ENCODE peak calls at places on chromosomes 6 and 20, in six cellular contexts. A, P, S, N, Y and I are unnamed samples.
A peak's percentile ranks its signal among the peaks of the same experiment; 100 is the strongest.

GRCh38 chr6:13573669-13574110 is 711 bp upstream of the SIRT5 start:
- DNase-seq in A (no peak), P (peak; percentile 11), S (peak; percentile 20), N (peak; percentile 72), Y (peak; percentile 38), I (no peak)

GRCh38 chr20:787827-788226 is 19.5 kb upstream of the SLC52A3 start:
- DNase-seq in A (no peak), P (no peak), S (no peak), N (no peak), Y (no peak), I (no peak)

GRCh38 chr6:107082045-107082444 is 33.3 kb downstream of the BEND3 start:
- DNase-seq in A (no peak), P (no peak), S (no peak), N (peak; percentile 36), Y (no peak), I (no peak)

GRCh38 chr6:157648561-157648960 is 174.5 kb upstream of the SNX9 start:
- DNase-seq in A (no peak), P (no peak), S (no peak), N (no peak), Y (no peak), I (no peak)

GRCh38 chr6:146472918-146473317 is 70.7 kb upstream of the RAB32 start:
- DNase-seq in A (no peak), P (no peak), S (no peak), N (no peak), Y (no peak), I (no peak)

GRCh38 chr6:47292944-47293343 is 16.8 kb downstream of the TNFRSF21 start:
- DNase-seq in A (no peak), P (no peak), S (no peak), N (peak; percentile 46), Y (no peak), I (no peak)

GRCh38 chr6:168641455-168641854 is 200.5 kb downstream of the SMOC2 start:
- DNase-seq in A (no peak), P (no peak), S (peak; percentile 23), N (no peak), Y (no peak), I (no peak)

GRCh38 chr6:113819169-113819830 is 37.8 kb upstream of the MARCKS start:
- DNase-seq in A (no peak), P (no peak), S (no peak), N (no peak), Y (no peak), I (no peak)

GRCh38 chr20:8749986-8750385 is 318.9 kb upstream of the PLCB4 start:
- DNase-seq in A (no peak), P (no peak), S (no peak), N (peak; percentile 85), Y (no peak), I (no peak)

GRCh38 chr6:34982424-34982852 is 93.4 kb downstream of the ANKS1A start:
- DNase-seq in A (no peak), P (no peak), S (no peak), N (peak; percentile 34), Y (no peak), I (no peak)

GRCh38 chr20:25293507-25293906 is 45.6 kb downstream of the PYGB start:
- DNase-seq in A (peak; percentile 74), P (no peak), S (no peak), N (no peak), Y (no peak), I (no peak)

GRCh38 chr20:53208110-53208908 is 236.2 kb downstream of the TSHZ2 start:
- DNase-seq in A (no peak), P (no peak), S (peak; percentile 26), N (no peak), Y (no peak), I (no peak)

GRCh38 chr6:31576897-31577341 is 1.6 kb downstream of the TNF start:
- DNase-seq in A (no peak), P (no peak), S (no peak), N (no peak), Y (no peak), I (no peak)

GRCh38 chr6:97069363-97069762 is 144.8 kb downstream of the KLHL32 start:
- DNase-seq in A (no peak), P (no peak), S (no peak), N (no peak), Y (no peak), I (no peak)

GRCh38 chr6:135941275-135941674 is 89.8 kb downstream of the PDE7B start:
- DNase-seq in A (no peak), P (no peak), S (no peak), N (peak; percentile 63), Y (no peak), I (no peak)

GRCh38 chr20:3749689-3750639 is 17.5 kb downstream of the HSPA12B start:
- DNase-seq in A (no peak), P (no peak), S (peak; percentile 84), N (no peak), Y (peak; percentile 44), I (no peak)

GRCh38 chr6:118558811-118559217 is 10.7 kb downstream of the PLN start:
- DNase-seq in A (no peak), P (no peak), S (no peak), N (peak; percentile 41), Y (no peak), I (no peak)

GRCh38 chr6:163790296-163790840 is 375.9 kb downstream of the QKI start:
- DNase-seq in A (no peak), P (no peak), S (no peak), N (no peak), Y (no peak), I (no peak)

DNA sequence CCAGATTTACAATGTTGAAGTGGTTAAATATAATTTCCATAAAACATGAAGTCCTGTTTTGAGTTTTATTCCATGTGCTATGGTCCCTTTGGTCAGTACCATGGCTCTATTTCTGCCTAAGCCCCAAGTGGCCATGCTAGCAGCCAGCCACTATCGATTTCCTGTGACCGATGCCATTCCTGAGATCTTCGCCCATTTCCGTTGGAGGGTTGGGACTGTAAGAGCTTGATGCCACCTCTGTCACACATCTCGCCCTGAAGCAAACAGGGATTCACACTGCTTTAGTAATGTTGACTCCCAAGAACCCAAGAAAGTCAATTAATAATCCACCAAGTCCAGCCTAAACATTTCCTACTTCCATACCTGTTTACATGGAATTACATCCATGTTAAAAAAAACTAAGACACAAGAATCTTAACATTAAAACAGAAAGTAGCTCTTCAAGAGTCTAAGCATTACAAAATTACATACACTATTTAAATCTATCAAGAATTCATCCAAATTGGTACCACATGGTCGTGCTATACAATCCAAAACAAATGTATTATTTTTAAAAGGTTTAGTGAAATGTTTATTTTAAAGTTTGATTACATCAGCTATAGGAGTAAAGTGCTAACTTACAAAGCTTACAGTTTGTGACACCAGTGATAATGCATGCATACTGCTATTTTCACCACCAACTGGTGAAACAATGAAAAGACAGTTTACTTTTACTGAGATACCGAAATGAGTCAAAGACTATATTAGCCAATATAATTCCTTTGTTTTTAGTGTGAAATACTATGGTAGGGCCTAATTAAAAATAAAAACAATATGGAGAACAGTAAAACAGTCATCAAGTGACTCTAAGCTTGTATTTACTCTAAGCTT is 2.5 kb downstream of the RBM39 start:
- DNase-seq in A (no peak), P (no peak), S (no peak), N (peak; percentile 51), Y (no peak), I (no peak)
- TF ChIP-seq CTCF in A (no peak), P (no peak), S (no peak), N (no peak), Y (peak; percentile 57), I (peak; percentile 23)

GRCh38 chr6:109396319-109396718 is 14.1 kb upstream of the CD164 start:
- DNase-seq in A (no peak), P (no peak), S (no peak), N (no peak), Y (no peak), I (no peak)

GRCh38 chr6:109393882-109394281 is 11.6 kb upstream of the CD164 start:
- DNase-seq in A (no peak), P (no peak), S (no peak), N (peak; percentile 59), Y (no peak), I (no peak)

GRCh38 chr6:109397020-109397419 is 14.8 kb upstream of the CD164 start:
- DNase-seq in A (no peak), P (no peak), S (no peak), N (peak; percentile 52), Y (no peak), I (no peak)
- TF ChIP-seq CTCF in A (no peak), P (peak; percentile 17), S (no peak), N (peak; percentile 41), Y (no peak), I (peak; percentile 50)

GRCh38 chr6:71855406-71855805 is 30.9 kb upstream of the RIMS1 start:
- DNase-seq in A (no peak), P (no peak), S (no peak), N (no peak), Y (no peak), I (no peak)
- TF ChIP-seq CTCF in A (no peak), P (no peak), S (no peak), N (peak; percentile 25), Y (no peak), I (no peak)

DNA sequence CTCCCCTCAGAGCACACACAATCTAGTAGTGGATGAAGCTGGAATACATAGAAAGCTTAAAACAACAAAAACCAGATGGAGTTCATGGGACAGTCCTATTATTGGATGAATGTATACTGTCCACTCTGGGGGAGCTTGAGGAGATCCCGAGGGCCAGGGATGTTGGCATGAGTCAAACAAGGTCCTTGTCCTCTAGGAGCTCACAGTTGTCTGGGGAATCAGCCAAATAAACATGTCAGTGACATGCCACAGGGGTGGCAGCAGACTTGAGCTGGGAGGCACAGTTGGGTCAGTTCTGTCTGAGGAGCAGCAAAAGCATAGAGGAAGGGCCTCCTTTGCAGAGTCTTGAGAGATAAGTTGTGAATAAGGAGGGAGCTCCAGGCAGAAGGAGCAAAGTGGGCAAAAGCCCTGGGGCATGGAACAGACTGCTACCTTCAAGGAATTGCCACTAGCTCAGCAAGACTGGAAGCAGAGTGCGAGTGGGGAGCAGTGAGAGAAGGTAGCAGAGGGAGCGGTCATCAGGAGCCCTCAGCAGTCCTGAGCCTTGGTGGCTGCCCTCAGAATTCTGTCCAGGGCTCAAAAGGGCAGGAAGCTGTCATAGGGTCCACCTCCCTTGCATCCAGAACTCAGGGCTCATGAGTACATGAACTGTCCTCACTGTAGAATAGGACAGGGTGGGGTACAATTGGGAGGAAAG is 22.1 kb downstream of the L3MBTL1 start:
- DNase-seq in A (no peak), P (no peak), S (no peak), N (no peak), Y (no peak), I (no peak)
- TF ChIP-seq CTCF in A (no peak), P (no peak), S (no peak), N (no peak), Y (no peak), I (no peak)

DNA sequence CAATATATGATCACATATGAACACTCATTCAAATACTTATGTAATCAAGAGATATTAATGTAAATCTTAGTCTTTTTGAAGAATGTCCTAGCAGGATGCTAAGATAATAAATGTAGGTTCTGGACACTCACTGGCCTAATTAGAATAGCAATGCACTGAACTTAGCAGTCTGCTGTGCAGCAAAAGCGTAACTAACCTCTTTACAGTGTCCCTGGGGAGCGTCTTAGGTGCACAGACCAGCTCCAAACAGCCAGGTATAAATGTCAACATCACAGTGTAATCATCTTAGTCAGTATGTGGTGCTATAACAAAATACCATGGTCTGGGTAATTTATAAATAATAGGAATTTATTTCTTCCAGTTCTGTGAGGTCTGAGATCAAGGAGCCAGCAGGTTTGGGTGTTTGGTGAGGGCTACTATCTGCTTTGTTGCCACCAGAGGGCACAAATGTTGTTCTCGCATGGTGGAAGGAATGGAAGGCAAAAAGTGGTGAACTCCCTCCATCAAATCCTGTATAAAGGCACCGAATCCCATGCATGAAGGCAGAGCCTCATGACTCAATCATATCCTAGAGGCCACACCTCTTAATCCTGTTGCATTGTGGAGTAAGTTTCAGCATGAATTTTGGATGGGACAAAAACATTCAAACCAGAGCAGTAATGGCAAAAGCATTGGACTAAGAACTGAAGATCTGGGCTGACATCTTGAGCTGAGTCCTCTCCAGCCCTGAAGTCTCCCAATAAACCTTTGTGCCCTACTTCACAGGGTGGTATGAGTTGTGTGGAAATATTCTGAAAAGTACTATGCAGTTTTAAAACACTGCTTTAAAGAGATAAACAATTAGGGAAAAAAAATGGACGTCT is 41.8 kb upstream of the FOXO3 start:
- DNase-seq in A (no peak), P (no peak), S (no peak), N (peak; percentile 59), Y (no peak), I (no peak)
- TF ChIP-seq CTCF in A (peak; percentile 8), P (no peak), S (peak; percentile 44), N (peak; percentile 67), Y (no peak), I (peak; percentile 37)